ENCODE peak calls at places on chromosomes 16 and 17, in four cellular contexts. K, J, G and L are unnamed samples.

GRCh38 chr17:65194670-65195334 is 57.6 kb downstream of the RGS9 start:
- DNase-seq in K (no peak), J (no peak), G (no peak), L (no peak)

GRCh38 chr17:45235071-45236001 is 13.7 kb downstream of the FMNL1 start:
- DNase-seq in K (peak; percentile 77), J (peak; percentile 70), G (peak; percentile 41), L (peak; percentile 73)

GRCh38 chr16:31435341-31436220 is 7.0 kb downstream of the ZNF843 start:
- DNase-seq in K (no peak), J (no peak), G (peak; percentile 75), L (no peak)

GRCh38 chr16:56191807-56192643 is 736 bp downstream of the GNAO1 start:
- DNase-seq in K (no peak), J (no peak), G (no peak), L (no peak)

GRCh38 chr16:20803561-20804214 is 2.6 kb downstream of the ERI2 start:
- DNase-seq in K (no peak), J (no peak), G (no peak), L (no peak)

GRCh38 chr17:65774787-65775186 is 213.3 kb upstream of the AXIN2 start:
- DNase-seq in K (no peak), J (no peak), G (no peak), L (no peak)

GRCh38 chr16:88969361-88969831 is 7.6 kb downstream of the CBFA2T3 start:
- DNase-seq in K (no peak), J (no peak), G (no peak), L (no peak)

GRCh38 chr16:84161011-84161410 is 15.9 kb downstream of the DNAAF1 start:
- DNase-seq in K (no peak), J (no peak), G (no peak), L (no peak)

GRCh38 chr17:19249681-19250080 is 12.5 kb downstream of the EPN2 start:
- DNase-seq in K (no peak), J (peak; percentile 64), G (no peak), L (no peak)

GRCh38 chr16:58563235-58563634 is 47.9 kb downstream of the SETD6 start:
- DNase-seq in K (no peak), J (no peak), G (peak; percentile 67), L (no peak)

GRCh38 chr16:11949527-11949926 is 7.7 kb upstream of the NPIPB2 start:
- DNase-seq in K (peak; percentile 68), J (peak; percentile 23), G (peak; percentile 39), L (no peak)

GRCh38 chr16:85897384-85897783 is 1.6 kb upstream of the IRF8 start:
- DNase-seq in K (peak; percentile 40), J (no peak), G (no peak), L (no peak)

GRCh38 chr17:66952031-66952524 is 12.4 kb upstream of the CACNG4 start:
- DNase-seq in K (no peak), J (no peak), G (peak; percentile 97), L (no peak)

GRCh38 chr17:66953661-66954060 is 10.8 kb upstream of the CACNG4 start:
- DNase-seq in K (no peak), J (no peak), G (no peak), L (no peak)

GRCh38 chr17:66954632-66955031 is 9.9 kb upstream of the CACNG4 start:
- DNase-seq in K (no peak), J (no peak), G (no peak), L (no peak)

GRCh38 chr17:66951605-66951953 is 12.9 kb upstream of the CACNG4 start:
- DNase-seq in K (no peak), J (no peak), G (no peak), L (no peak)

GRCh38 chr17:66952681-66953638 is 11.5 kb upstream of the CACNG4 start:
- DNase-seq in K (no peak), J (no peak), G (no peak), L (no peak)
- TF ChIP-seq CTCF in K (no peak), J (no peak), G (no peak), L (no peak)

GRCh38 chr16:72099377-72099818 is 5.8 kb downstream of the DHX38 start:
- DNase-seq in K (peak; percentile 55), J (peak; percentile 34), G (peak; percentile 33), L (no peak)
- TF ChIP-seq CTCF in K (peak; percentile 59), J (peak; percentile 13), G (peak; percentile 70), L (peak; percentile 73)

GRCh38 chr16:66695474-66695934 is 1.0 kb downstream of the CMTM4 start:
- DNase-seq in K (no peak), J (no peak), G (no peak), L (no peak)

GRCh38 chr16:66695935-66696668 is 441 bp downstream of the CMTM4 start:
- DNase-seq in K (no peak), J (peak; percentile 13), G (no peak), L (no peak)

GRCh38 chr16:66698046-66698445 is 1.5 kb upstream of the CMTM4 start:
- DNase-seq in K (no peak), J (no peak), G (no peak), L (no peak)

GRCh38 chr16:66699898-66700297 is 3.4 kb upstream of the CMTM4 start:
- DNase-seq in K (no peak), J (no peak), G (no peak), L (no peak)

DNA sequence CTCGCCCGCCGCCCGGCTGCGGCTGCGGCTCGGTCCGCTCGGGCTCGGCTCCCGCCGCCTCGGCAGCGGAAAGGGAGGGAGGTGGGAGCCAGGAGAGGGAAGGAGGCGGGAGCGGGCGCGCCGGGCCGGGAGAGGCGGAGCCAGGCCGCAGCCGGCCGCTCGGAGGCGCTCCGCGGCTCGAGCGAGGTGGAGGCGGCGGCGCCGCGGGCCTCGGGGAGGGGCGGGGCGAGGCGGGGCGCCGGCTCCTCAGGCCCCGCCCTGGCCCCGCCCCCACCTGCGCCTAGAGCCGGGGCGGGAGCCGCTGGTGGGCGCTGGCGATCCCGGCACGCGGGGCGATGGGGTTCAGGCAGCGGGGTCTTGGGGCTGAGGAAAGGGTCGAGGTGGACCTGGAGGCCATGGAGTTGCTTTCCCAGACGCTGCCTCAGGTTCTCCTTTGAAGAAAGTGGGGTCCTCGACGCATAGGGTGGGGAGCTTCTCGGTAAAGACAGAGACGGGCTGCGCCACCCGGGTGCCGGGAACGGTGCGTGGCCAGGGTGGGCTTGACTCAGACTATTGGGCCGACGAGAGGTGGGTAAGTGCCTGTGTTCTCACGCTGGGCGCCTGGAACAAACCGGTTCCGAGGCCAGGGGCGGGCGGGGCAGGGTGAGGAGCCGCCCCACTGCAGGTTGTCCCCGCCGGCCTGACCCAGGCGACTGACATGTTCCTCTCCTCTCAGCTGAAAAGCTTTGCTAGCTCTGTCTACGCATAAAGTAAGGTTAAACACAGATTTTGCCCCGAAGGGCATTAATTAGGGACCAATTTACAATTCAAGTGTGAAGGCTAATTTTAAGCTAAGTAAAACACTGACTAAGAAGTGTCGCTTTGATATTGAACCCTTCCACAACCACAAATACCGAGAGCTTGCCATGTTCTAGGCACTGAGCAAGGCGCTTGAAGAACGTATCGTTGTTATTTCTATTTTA is at the start of gene CMTM4:
- DNase-seq in K (peak; percentile 55), J (peak; percentile 85), G (peak; percentile 66), L (peak; percentile 74)
- TF ChIP-seq CTCF in K (peak; percentile 32), J (peak; percentile 36), G (peak; percentile 57), L (no peak)

GRCh38 chr17:80649672-80650338 is 105.2 kb downstream of the RPTOR start:
- DNase-seq in K (no peak), J (peak; percentile 85), G (peak; percentile 52), L (no peak)
- TF ChIP-seq CTCF in K (no peak), J (peak; percentile 18), G (peak; percentile 56), L (no peak)

DNA sequence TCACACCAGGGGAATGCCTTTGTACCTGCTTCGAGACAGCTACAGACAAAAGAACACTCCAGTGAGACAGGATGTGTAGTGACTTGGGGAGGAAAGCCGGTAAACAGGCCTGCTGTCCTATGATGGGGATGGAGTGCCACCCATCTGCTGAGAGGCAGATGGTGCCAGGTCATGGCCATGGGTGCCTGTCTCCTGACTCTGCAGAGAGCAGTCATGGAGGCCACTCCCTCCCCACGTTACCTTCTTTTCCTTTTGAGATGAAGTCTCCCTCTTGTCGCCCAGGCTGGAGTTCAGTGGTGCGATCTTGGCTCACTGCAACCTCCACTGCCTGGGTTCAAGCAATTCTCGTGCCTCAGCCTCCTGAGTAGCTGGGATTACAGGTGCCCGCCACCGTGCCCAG is 42.6 kb downstream of the TNFRSF13B start:
- DNase-seq in K (no peak), J (no peak), G (no peak), L (no peak)
- TF ChIP-seq CTCF in K (no peak), J (no peak), G (no peak), L (no peak)

DNA sequence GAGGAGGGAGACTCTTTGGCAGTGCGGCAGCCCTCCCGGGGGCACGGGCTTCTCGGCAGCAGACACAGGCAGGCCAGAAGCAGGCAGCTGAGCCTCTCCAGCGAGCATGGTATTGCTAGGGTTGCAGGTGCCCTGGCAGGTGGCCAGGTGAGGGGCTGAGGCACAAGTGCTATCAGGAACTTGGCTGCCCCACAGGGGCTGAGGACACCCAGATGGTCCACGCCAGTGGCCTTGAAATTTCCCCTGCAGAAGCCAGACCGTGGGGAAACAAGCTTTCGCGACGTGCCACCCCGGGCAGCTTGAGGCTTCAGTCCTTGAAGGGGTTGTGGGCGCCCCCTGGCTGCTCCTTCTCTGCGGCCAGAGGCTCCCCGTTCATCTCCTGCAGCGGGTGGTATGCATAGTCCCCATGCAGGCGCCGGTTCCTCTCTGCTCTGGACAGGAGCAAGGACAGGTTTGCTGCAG is 8.5 kb downstream of the NAGPA start:
- DNase-seq in K (no peak), J (peak; percentile 33), G (no peak), L (no peak)
- TF ChIP-seq CTCF in K (no peak), J (no peak), G (peak; percentile 44), L (no peak)